ENCODE peak calls at places on chromosomes 5 and 9, in six cellular contexts. One of them, this sample, is unnamed.
A peak's percentile ranks its signal among the peaks of the same experiment; 100 is the strongest.

GRCh38 chr9:135463140-135463539 is 16.4 kb upstream of the PPP1R26 start:
- DNase-seq in EL: peak; percentile 59
- DNase-seq in adipocyte: peak; percentile 48
- DNase-seq in T-helper 2 cell: no peak
- DNase-seq in activated effector memory CD4-positive, alpha-beta T cell treated with Interleukin-2 at 50 U/mL for 16 hours: no peak
- DNase-seq in CD4-positive, alpha-beta memory T cell: no peak
- DNase-seq in this sample: peak; percentile 56

GRCh38 chr5:166068547-166069335 is 2222.7 kb upstream of the WWC1 start:
- DNase-seq in EL: no peak
- DNase-seq in T-helper 2 cell: no peak
- DNase-seq in CD4-positive, alpha-beta memory T cell: no peak
- DNase-seq in activated effector memory CD4-positive, alpha-beta T cell treated with Interleukin-2 at 50 U/mL for 16 hours: no peak
- DNase-seq in adipocyte: no peak
- DNase-seq in this sample: peak; percentile 22

GRCh38 chr5:167688731-167689130 is 602.7 kb upstream of the WWC1 start:
- DNase-seq in T-helper 2 cell: no peak
- DNase-seq in adipocyte: no peak
- DNase-seq in CD4-positive, alpha-beta memory T cell: no peak
- DNase-seq in EL: no peak
- DNase-seq in activated effector memory CD4-positive, alpha-beta T cell treated with Interleukin-2 at 50 U/mL for 16 hours: no peak
- DNase-seq in this sample: peak; percentile 54

GRCh38 chr5:173764321-173765029 is 123.7 kb upstream of the CPEB4 start:
- DNase-seq in adipocyte: peak; percentile 95
- DNase-seq in T-helper 2 cell: no peak
- DNase-seq in EL: peak; percentile 96
- DNase-seq in CD4-positive, alpha-beta memory T cell: no peak
- DNase-seq in activated effector memory CD4-positive, alpha-beta T cell treated with Interleukin-2 at 50 U/mL for 16 hours: no peak
- DNase-seq in this sample: peak; percentile 98

GRCh38 chr9:127519301-127520166 is 68.2 kb downstream of the LRSAM1 start:
- DNase-seq in CD4-positive, alpha-beta memory T cell: peak; percentile 54
- DNase-seq in T-helper 2 cell: no peak
- DNase-seq in adipocyte: peak; percentile 94
- DNase-seq in EL: peak; percentile 100
- DNase-seq in activated effector memory CD4-positive, alpha-beta T cell treated with Interleukin-2 at 50 U/mL for 16 hours: no peak
- DNase-seq in this sample: peak; percentile 94

GRCh38 chr9:103660830-103661229 is 433.3 kb upstream of the SMC2 start:
- DNase-seq in CD4-positive, alpha-beta memory T cell: no peak
- DNase-seq in EL: no peak
- DNase-seq in activated effector memory CD4-positive, alpha-beta T cell treated with Interleukin-2 at 50 U/mL for 16 hours: no peak
- DNase-seq in adipocyte: no peak
- DNase-seq in T-helper 2 cell: no peak
- DNase-seq in this sample: no peak

GRCh38 chr9:130956636-130957450 is 17.8 kb upstream of the FIBCD1 start:
- DNase-seq in T-helper 2 cell: no peak
- DNase-seq in adipocyte: no peak
- DNase-seq in activated effector memory CD4-positive, alpha-beta T cell treated with Interleukin-2 at 50 U/mL for 16 hours: no peak
- DNase-seq in EL: no peak
- DNase-seq in CD4-positive, alpha-beta memory T cell: no peak
- DNase-seq in this sample: no peak

GRCh38 chr9:119074017-119074416 is 295.2 kb downstream of the BRINP1 start:
- DNase-seq in CD4-positive, alpha-beta memory T cell: no peak
- DNase-seq in T-helper 2 cell: no peak
- DNase-seq in activated effector memory CD4-positive, alpha-beta T cell treated with Interleukin-2 at 50 U/mL for 16 hours: no peak
- DNase-seq in adipocyte: no peak
- DNase-seq in EL: no peak
- DNase-seq in this sample: no peak

GRCh38 chr9:131733601-131734061 is 6.2 kb downstream of the RAPGEF1 start:
- DNase-seq in CD4-positive, alpha-beta memory T cell: peak; percentile 84
- DNase-seq in adipocyte: peak; percentile 94
- DNase-seq in activated effector memory CD4-positive, alpha-beta T cell treated with Interleukin-2 at 50 U/mL for 16 hours: no peak
- DNase-seq in EL: peak; percentile 96
- DNase-seq in T-helper 2 cell: peak; percentile 12
- DNase-seq in this sample: peak; percentile 92

GRCh38 chr9:16341176-16341575 is 529.3 kb downstream of the BNC2 start:
- DNase-seq in adipocyte: peak; percentile 62
- DNase-seq in EL: peak; percentile 63
- DNase-seq in CD4-positive, alpha-beta memory T cell: no peak
- DNase-seq in activated effector memory CD4-positive, alpha-beta T cell treated with Interleukin-2 at 50 U/mL for 16 hours: no peak
- DNase-seq in T-helper 2 cell: no peak
- DNase-seq in this sample: no peak

GRCh38 chr5:67401166-67401565 is 204.6 kb upstream of the CD180 start:
- DNase-seq in adipocyte: peak; percentile 30
- DNase-seq in CD4-positive, alpha-beta memory T cell: no peak
- DNase-seq in activated effector memory CD4-positive, alpha-beta T cell treated with Interleukin-2 at 50 U/mL for 16 hours: no peak
- DNase-seq in T-helper 2 cell: no peak
- DNase-seq in EL: no peak
- DNase-seq in this sample: no peak

GRCh38 chr9:108727580-108728056 is 128.2 kb downstream of the ACTL7B start:
- DNase-seq in adipocyte: no peak
- DNase-seq in EL: no peak
- DNase-seq in T-helper 2 cell: no peak
- DNase-seq in activated effector memory CD4-positive, alpha-beta T cell treated with Interleukin-2 at 50 U/mL for 16 hours: no peak
- DNase-seq in CD4-positive, alpha-beta memory T cell: no peak
- DNase-seq in this sample: peak; percentile 86

GRCh38 chr9:127862075-127863011 is 7.9 kb upstream of the ENG start:
- DNase-seq in activated effector memory CD4-positive, alpha-beta T cell treated with Interleukin-2 at 50 U/mL for 16 hours: peak; percentile 58
- DNase-seq in T-helper 2 cell: no peak
- DNase-seq in CD4-positive, alpha-beta memory T cell: peak; percentile 68
- DNase-seq in EL: no peak
- DNase-seq in adipocyte: no peak
- DNase-seq in this sample: no peak

GRCh38 chr5:103764403-103764802 is 201.8 kb upstream of the NUDT12 start:
- DNase-seq in T-helper 2 cell: no peak
- DNase-seq in EL: no peak
- DNase-seq in activated effector memory CD4-positive, alpha-beta T cell treated with Interleukin-2 at 50 U/mL for 16 hours: no peak
- DNase-seq in adipocyte: no peak
- DNase-seq in CD4-positive, alpha-beta memory T cell: no peak
- DNase-seq in this sample: no peak

GRCh38 chr5:16886793-16887345 is 49.2 kb downstream of the MYO10 start:
- DNase-seq in activated effector memory CD4-positive, alpha-beta T cell treated with Interleukin-2 at 50 U/mL for 16 hours: no peak
- DNase-seq in T-helper 2 cell: no peak
- DNase-seq in CD4-positive, alpha-beta memory T cell: no peak
- DNase-seq in EL: no peak
- DNase-seq in adipocyte: no peak
- DNase-seq in this sample: no peak

GRCh38 chr9:77455312-77455927 is 192.7 kb downstream of the GNA14 start:
- DNase-seq in adipocyte: no peak
- DNase-seq in CD4-positive, alpha-beta memory T cell: no peak
- DNase-seq in activated effector memory CD4-positive, alpha-beta T cell treated with Interleukin-2 at 50 U/mL for 16 hours: no peak
- DNase-seq in T-helper 2 cell: peak; percentile 11
- DNase-seq in EL: peak; percentile 50
- DNase-seq in this sample: no peak

GRCh38 chr5:12023614-12024241 is 119.5 kb upstream of the CTNND2 start:
- DNase-seq in T-helper 2 cell: no peak
- DNase-seq in adipocyte: peak; percentile 59
- DNase-seq in CD4-positive, alpha-beta memory T cell: no peak
- DNase-seq in EL: peak; percentile 14
- DNase-seq in activated effector memory CD4-positive, alpha-beta T cell treated with Interleukin-2 at 50 U/mL for 16 hours: no peak
- DNase-seq in this sample: no peak

GRCh38 chr5:157107508-157107907 is 1.3 kb downstream of the HAVCR2 start:
- DNase-seq in EL: no peak
- DNase-seq in CD4-positive, alpha-beta memory T cell: no peak
- DNase-seq in activated effector memory CD4-positive, alpha-beta T cell treated with Interleukin-2 at 50 U/mL for 16 hours: no peak
- DNase-seq in adipocyte: no peak
- DNase-seq in T-helper 2 cell: no peak
- DNase-seq in this sample: no peak